ENCODE peak calls at places on chromosomes 7 and 10, in four cellular contexts. D, T, U and Y are unnamed samples.

GRCh38 chr7:50342616-50343114 is 38.1 kb downstream of the IKZF1 start:
- DNase-seq in T (no peak), D (no peak), U (no peak), Y (no peak)

GRCh38 chr7:92135100-92135429 is 788 bp upstream of the CYP51A1 start:
- DNase-seq in D (peak), U (peak), T (no peak), Y (no peak)

GRCh38 chr10:17649836-17650235 is 5.9 kb downstream of the STAM start:
- DNase-seq in D (no peak), T (no peak), U (no peak), Y (no peak)

GRCh38 chr10:112951349-112952281 is 1.6 kb downstream of the TCF7L2 start:
- DNase-seq in U (peak), D (peak), T (peak), Y (no peak)

GRCh38 chr7:108603922-108604684 is 34.4 kb downstream of the DNAJB9 start:
- DNase-seq in U (no peak), T (no peak), D (no peak), Y (no peak)

GRCh38 chr7:36232555-36232954 is 79.5 kb downstream of the EEPD1 start:
- DNase-seq in T (no peak), U (no peak), D (no peak), Y (no peak)

GRCh38 chr7:25947669-25948516 is 204.1 kb upstream of the NFE2L3 start:
- DNase-seq in D (no peak), T (no peak), U (no peak), Y (peak)

GRCh38 chr7:14717711-14718304 is 184.7 kb downstream of the DGKB start:
- DNase-seq in U (no peak), T (no peak), D (no peak), Y (no peak)

GRCh38 chr7:54785261-54785660 is 26.2 kb upstream of the SEC61G start:
- DNase-seq in D (no peak), U (no peak), T (no peak), Y (no peak)

GRCh38 chr10:97574374-97575100 is 2.0 kb downstream of the ANKRD2 start:
- DNase-seq in T (no peak), D (no peak), U (peak), Y (no peak)

GRCh38 chr10:46091080-46091833 is 45.2 kb upstream of the MSMB start:
- DNase-seq in T (no peak), U (no peak), D (no peak), Y (no peak)

GRCh38 chr7:21480693-21481403 is 53.0 kb downstream of the SP4 start:
- DNase-seq in T (no peak), U (no peak), D (no peak), Y (no peak)

GRCh38 chr10:62582804-62583208 is 208.6 kb downstream of the ZNF365 start:
- DNase-seq in T (no peak), D (no peak), U (no peak), Y (no peak)

GRCh38 chr10:124709862-124710261 is 34.3 kb downstream of the FAM53B start:
- DNase-seq in T (no peak), D (no peak), U (no peak), Y (no peak)

GRCh38 chr7:95520136-95520535 is 34.4 kb downstream of the ASB4 start:
- DNase-seq in D (no peak), T (no peak), U (no peak), Y (no peak)

GRCh38 chr7:112162161-112163020 is 43.8 kb downstream of the DOCK4 start:
- DNase-seq in U (peak), D (no peak), T (peak), Y (no peak)

GRCh38 chr7:28579571-28579970 is 167.3 kb downstream of the CREB5 start:
- DNase-seq in D (no peak), U (no peak), T (no peak), Y (no peak)

GRCh38 chr7:73830872-73831655 is at the start of gene CLDN4:
- DNase-seq in U (peak), T (peak), D (no peak), Y (no peak)

GRCh38 chr10:50990568-50991495 is 83.5 kb upstream of the PRKG1 start:
- DNase-seq in T (peak), D (no peak), U (no peak), Y (no peak)

GRCh38 chr7:85262891-85263290 is 76.0 kb upstream of the SEMA3D start:
- DNase-seq in U (no peak), T (no peak), D (no peak), Y (no peak)

GRCh38 chr7:132500727-132501410 is 75.4 kb downstream of the PLXNA4 start:
- DNase-seq in D (no peak), U (no peak), T (peak), Y (no peak)

GRCh38 chr7:98922392-98923107 is 44.2 kb downstream of the TRRAP start:
- DNase-seq in D (no peak), U (peak), T (no peak), Y (no peak)

GRCh38 chr7:88354999-88355398 is 48.3 kb upstream of the STEAP4 start:
- DNase-seq in D (no peak), T (no peak), U (no peak), Y (no peak)

GRCh38 chr10:17669185-17669872 is 25.4 kb downstream of the STAM start:
- DNase-seq in D (no peak), U (no peak), T (no peak), Y (peak)

GRCh38 chr7:114155106-114155765 is 236.4 kb upstream of the PPP1R3A start:
- DNase-seq in U (no peak), T (no peak), D (no peak), Y (no peak)

GRCh38 chr7:5519515-5519928 is 95.9 kb upstream of the TNRC18 start:
- DNase-seq in T (peak), U (no peak), D (no peak), Y (no peak)

GRCh38 chr7:16811555-16811954 is 6.8 kb upstream of the AGR2 start:
- DNase-seq in U (no peak), T (no peak), D (no peak), Y (no peak)

GRCh38 chr10:103442031-103442461 is 10.1 kb downstream of the CALHM2 start:
- DNase-seq in T (no peak), D (no peak), U (no peak), Y (no peak)

GRCh38 chr10:10782603-10783002 is 235.1 kb upstream of the CELF2 start:
- DNase-seq in U (no peak), D (no peak), T (no peak), Y (no peak)

GRCh38 chr10:126062132-126063032 is 166.0 kb downstream of the FANK1 start:
- DNase-seq in U (no peak), D (no peak), T (no peak), Y (no peak)

GRCh38 chr10:72309290-72310240 is 35.8 kb downstream of the DDIT4 start:
- DNase-seq in T (no peak), D (no peak), U (no peak), Y (no peak)

GRCh38 chr10:99711129-99711719 is 20.7 kb downstream of the COX15 start:
- DNase-seq in D (peak), U (peak), T (no peak), Y (peak)

GRCh38 chr10:119301397-119301796 is 94.0 kb downstream of the GRK5 start:
- DNase-seq in D (no peak), U (no peak), T (no peak), Y (no peak)

GRCh38 chr10:44385726-44386438 is 985 bp upstream of the CXCL12 start:
- DNase-seq in U (no peak), T (peak), D (no peak), Y (no peak)

GRCh38 chr7:2968176-2968575 is 75.5 kb downstream of the CARD11 start:
- DNase-seq in D (no peak), T (no peak), U (no peak), Y (no peak)

GRCh38 chr10:79022565-79023488 is 45.9 kb upstream of the ZMIZ1 start:
- DNase-seq in D (peak), U (peak), T (peak), Y (peak)

GRCh38 chr7:27099839-27100225 is 2.7 kb downstream of the HOXA2 start:
- DNase-seq in D (no peak), T (no peak), U (no peak), Y (no peak)

GRCh38 chr7:27098493-27099223 is 2.9 kb upstream of the HOXA1 start:
- DNase-seq in D (no peak), U (no peak), T (no peak), Y (no peak)

GRCh38 chr7:27100601-27101187 is 1.8 kb downstream of the HOXA2 start:
- DNase-seq in T (no peak), D (no peak), U (no peak), Y (no peak)

GRCh38 chr7:27097686-27098492 is 2.1 kb upstream of the HOXA1 start:
- DNase-seq in D (no peak), U (no peak), T (peak), Y (no peak)

DNA sequence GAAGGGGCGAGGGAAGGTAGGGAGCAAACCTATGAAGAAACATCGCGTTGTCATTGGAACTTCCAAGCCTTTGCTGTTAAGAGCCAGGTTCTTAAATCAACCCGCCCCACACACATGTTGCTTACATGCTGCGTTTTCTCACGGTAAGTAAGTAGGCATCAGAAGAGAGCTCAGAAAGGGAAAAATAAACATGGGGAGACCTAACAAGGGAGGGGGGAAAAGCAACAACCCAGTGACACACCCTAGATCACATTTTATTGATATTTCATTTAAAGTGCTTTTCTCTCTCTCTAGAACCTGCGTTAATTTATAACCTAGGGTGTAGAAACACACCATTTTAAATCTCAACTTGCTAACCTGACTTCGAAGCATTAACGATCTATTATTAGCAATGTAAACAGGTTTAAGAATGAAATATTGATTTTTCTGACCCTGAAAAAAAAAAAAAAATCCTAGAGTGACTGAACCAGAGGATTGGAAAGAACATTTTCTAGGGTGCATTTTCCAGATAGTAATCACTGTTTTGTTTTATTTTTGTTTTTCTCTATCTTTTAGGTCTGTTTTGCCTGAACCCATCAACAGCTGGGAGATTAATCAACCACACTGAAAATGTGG is 3.2 kb downstream of the HOXA2 start:
- DNase-seq in T (no peak), D (no peak), U (no peak), Y (no peak)
- TF ChIP-seq BRCA1 in T (no peak), D (no peak), U (no peak), Y (no peak)

GRCh38 chr7:42105541-42106349 is 131.3 kb downstream of the GLI3 start:
- DNase-seq in T (no peak), U (no peak), D (no peak), Y (no peak)

GRCh38 chr7:42106562-42106961 is 130.4 kb downstream of the GLI3 start:
- DNase-seq in T (peak), D (no peak), U (no peak), Y (no peak)

GRCh38 chr7:42108803-42109528 is 128.0 kb downstream of the GLI3 start:
- DNase-seq in T (no peak), U (no peak), D (no peak), Y (no peak)

GRCh38 chr7:42104694-42105093 is 132.3 kb downstream of the GLI3 start:
- DNase-seq in D (no peak), T (no peak), U (no peak), Y (no peak)

DNA sequence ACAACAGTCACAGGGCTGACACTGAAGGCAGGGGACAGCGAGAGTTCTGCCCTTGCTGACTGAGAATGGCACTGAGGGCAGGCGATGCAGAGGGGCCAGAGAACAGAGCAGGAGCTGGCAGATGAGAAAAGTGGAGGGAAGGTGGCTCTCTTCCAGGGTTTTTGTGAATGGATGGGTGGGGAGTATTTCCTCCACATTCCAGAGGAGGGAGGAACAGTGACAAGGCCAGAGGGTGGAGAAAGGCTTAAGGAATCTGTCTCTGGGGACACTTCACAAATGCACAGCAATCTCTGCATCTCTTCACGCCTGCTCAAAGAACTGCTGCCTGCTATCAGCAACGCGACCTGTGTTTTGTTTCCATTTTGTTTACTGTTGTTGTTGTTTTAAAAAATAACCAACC is 129.5 kb downstream of the GLI3 start:
- DNase-seq in D (no peak), U (no peak), T (no peak), Y (no peak)
- TF ChIP-seq BRCA1 in D (no peak), U (no peak), T (no peak), Y (no peak)

DNA sequence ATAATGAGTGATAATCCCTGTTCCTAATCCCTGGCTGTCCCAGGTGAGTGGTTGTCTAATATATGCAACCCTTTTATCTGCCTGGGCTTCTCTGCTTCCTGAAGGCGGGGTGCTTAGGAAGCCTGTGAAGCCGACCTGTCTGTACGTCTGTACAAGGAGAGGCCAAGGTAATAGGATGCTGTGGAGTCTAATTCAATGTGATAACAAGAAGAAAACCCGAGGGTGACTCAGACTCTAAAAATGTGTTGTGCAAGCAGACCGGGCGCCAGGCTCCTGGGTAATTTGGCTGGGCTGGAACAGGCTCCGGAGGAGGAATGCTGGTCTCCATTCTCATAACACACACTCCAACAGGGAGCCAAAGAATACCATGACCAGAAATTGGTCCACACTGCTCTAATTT is 43.6 kb downstream of the THNSL1 start:
- DNase-seq in U (peak), D (peak), T (no peak), Y (no peak)
- TF ChIP-seq BRCA1 in U (no peak), D (no peak), T (no peak), Y (no peak)

GRCh38 chr10:59068581-59069191 is 107.8 kb upstream of the PHYHIPL start:
- DNase-seq in T (no peak), U (no peak), D (no peak), Y (peak)
- TF ChIP-seq BRCA1 in T (no peak), U (no peak), D (no peak), Y (no peak)